ENCODE peak calls at places on chromosomes 11 and 22, in nine cellular contexts. One of them, this sample, is unnamed.

GRCh38 chr11:42906226-42906625 is 405.6 kb upstream of the API5 start:
- DNase-seq in NCI-H1436: no peak
- DNase-seq in left ventricle myocardium inferior: no peak
- DNase-seq in SW480: no peak
- DNase-seq in stimulated activated CD4-positive, alpha-beta T cell treated with anti-CD3 and anti-CD28 coated beads, Interleukin-1b, Interleukin-23, amount 100 ng/mL, for 1 hour: no peak
- DNase-seq in NCI-H774: no peak
- DNase-seq in mesendoderm: no peak
- DNase-seq in left colon: no peak
- DNase-seq in NCI-H1417: no peak
- DNase-seq in this sample: no peak

GRCh38 chr22:22520020-22520656 is at the start of gene ZNF280A:
- DNase-seq in NCI-H1436: no peak
- DNase-seq in left ventricle myocardium inferior: no peak
- DNase-seq in SW480: no peak
- DNase-seq in stimulated activated CD4-positive, alpha-beta T cell treated with anti-CD3 and anti-CD28 coated beads, Interleukin-1b, Interleukin-23, amount 100 ng/mL, for 1 hour: no peak
- DNase-seq in NCI-H774: no peak
- DNase-seq in mesendoderm: peak
- DNase-seq in left colon: no peak
- DNase-seq in NCI-H1417: no peak
- DNase-seq in this sample: no peak

GRCh38 chr22:48441553-48441850 is 1386.2 kb downstream of the BRD1 start:
- DNase-seq in NCI-H1436: no peak
- DNase-seq in left ventricle myocardium inferior: no peak
- DNase-seq in SW480: no peak
- DNase-seq in stimulated activated CD4-positive, alpha-beta T cell treated with anti-CD3 and anti-CD28 coated beads, Interleukin-1b, Interleukin-23, amount 100 ng/mL, for 1 hour: no peak
- DNase-seq in NCI-H774: no peak
- DNase-seq in mesendoderm: no peak
- DNase-seq in left colon: no peak
- DNase-seq in NCI-H1417: no peak
- DNase-seq in this sample: no peak

GRCh38 chr11:46898396-46899095 is 19.8 kb downstream of the LRP4 start:
- DNase-seq in NCI-H1436: no peak
- DNase-seq in left ventricle myocardium inferior: no peak
- DNase-seq in SW480: no peak
- DNase-seq in stimulated activated CD4-positive, alpha-beta T cell treated with anti-CD3 and anti-CD28 coated beads, Interleukin-1b, Interleukin-23, amount 100 ng/mL, for 1 hour: no peak
- DNase-seq in NCI-H774: no peak
- DNase-seq in mesendoderm: no peak
- DNase-seq in left colon: no peak
- DNase-seq in NCI-H1417: peak
- DNase-seq in this sample: no peak

GRCh38 chr11:35210886-35211546 is 72.0 kb downstream of the CD44 start:
- DNase-seq in NCI-H1436: no peak
- DNase-seq in left ventricle myocardium inferior: no peak
- DNase-seq in SW480: no peak
- DNase-seq in stimulated activated CD4-positive, alpha-beta T cell treated with anti-CD3 and anti-CD28 coated beads, Interleukin-1b, Interleukin-23, amount 100 ng/mL, for 1 hour: no peak
- DNase-seq in NCI-H774: no peak
- DNase-seq in mesendoderm: no peak
- DNase-seq in left colon: no peak
- DNase-seq in NCI-H1417: no peak
- DNase-seq in this sample: no peak

GRCh38 chr22:40036591-40037225 is 42.0 kb downstream of the FAM83F start:
- DNase-seq in NCI-H1436: peak
- DNase-seq in left ventricle myocardium inferior: peak
- DNase-seq in SW480: peak
- DNase-seq in stimulated activated CD4-positive, alpha-beta T cell treated with anti-CD3 and anti-CD28 coated beads, Interleukin-1b, Interleukin-23, amount 100 ng/mL, for 1 hour: no peak
- DNase-seq in NCI-H774: peak
- DNase-seq in mesendoderm: peak
- DNase-seq in left colon: peak
- DNase-seq in NCI-H1417: peak
- DNase-seq in this sample: no peak

GRCh38 chr11:69455969-69456368 is 25.5 kb upstream of the LINC01488 start:
- DNase-seq in NCI-H1436: no peak
- DNase-seq in left ventricle myocardium inferior: no peak
- DNase-seq in SW480: no peak
- DNase-seq in stimulated activated CD4-positive, alpha-beta T cell treated with anti-CD3 and anti-CD28 coated beads, Interleukin-1b, Interleukin-23, amount 100 ng/mL, for 1 hour: no peak
- DNase-seq in NCI-H774: no peak
- DNase-seq in mesendoderm: no peak
- DNase-seq in left colon: no peak
- DNase-seq in NCI-H1417: no peak
- DNase-seq in this sample: no peak

GRCh38 chr11:131688056-131688693 is 317.8 kb downstream of the NTM start:
- DNase-seq in NCI-H1436: peak
- DNase-seq in left ventricle myocardium inferior: peak
- DNase-seq in SW480: peak
- DNase-seq in stimulated activated CD4-positive, alpha-beta T cell treated with anti-CD3 and anti-CD28 coated beads, Interleukin-1b, Interleukin-23, amount 100 ng/mL, for 1 hour: no peak
- DNase-seq in NCI-H774: peak
- DNase-seq in mesendoderm: peak
- DNase-seq in left colon: peak
- DNase-seq in NCI-H1417: peak
- DNase-seq in this sample: no peak

GRCh38 chr22:21621891-21622623 is 7.8 kb downstream of the YDJC start:
- DNase-seq in NCI-H1436: no peak
- DNase-seq in left ventricle myocardium inferior: no peak
- DNase-seq in SW480: no peak
- DNase-seq in stimulated activated CD4-positive, alpha-beta T cell treated with anti-CD3 and anti-CD28 coated beads, Interleukin-1b, Interleukin-23, amount 100 ng/mL, for 1 hour: no peak
- DNase-seq in NCI-H774: no peak
- DNase-seq in mesendoderm: no peak
- DNase-seq in left colon: no peak
- DNase-seq in NCI-H1417: no peak
- DNase-seq in this sample: no peak

GRCh38 chr11:59770869-59771268 is 15.7 kb downstream of the STX3 start:
- DNase-seq in NCI-H1436: no peak
- DNase-seq in left ventricle myocardium inferior: no peak
- DNase-seq in SW480: no peak
- DNase-seq in stimulated activated CD4-positive, alpha-beta T cell treated with anti-CD3 and anti-CD28 coated beads, Interleukin-1b, Interleukin-23, amount 100 ng/mL, for 1 hour: no peak
- DNase-seq in NCI-H774: no peak
- DNase-seq in mesendoderm: no peak
- DNase-seq in left colon: no peak
- DNase-seq in NCI-H1417: no peak
- DNase-seq in this sample: no peak

GRCh38 chr22:43777204-43777671 is 34.9 kb downstream of the EFCAB6 start:
- DNase-seq in NCI-H1436: no peak
- DNase-seq in left ventricle myocardium inferior: no peak
- DNase-seq in SW480: no peak
- DNase-seq in stimulated activated CD4-positive, alpha-beta T cell treated with anti-CD3 and anti-CD28 coated beads, Interleukin-1b, Interleukin-23, amount 100 ng/mL, for 1 hour: no peak
- DNase-seq in NCI-H774: no peak
- DNase-seq in mesendoderm: peak
- DNase-seq in left colon: no peak
- DNase-seq in NCI-H1417: no peak
- DNase-seq in this sample: no peak

GRCh38 chr11:36342327-36342726 is 46.2 kb downstream of the PRR5L start:
- DNase-seq in NCI-H1436: no peak
- DNase-seq in left ventricle myocardium inferior: no peak
- DNase-seq in SW480: no peak
- DNase-seq in stimulated activated CD4-positive, alpha-beta T cell treated with anti-CD3 and anti-CD28 coated beads, Interleukin-1b, Interleukin-23, amount 100 ng/mL, for 1 hour: no peak
- DNase-seq in NCI-H774: no peak
- DNase-seq in mesendoderm: peak
- DNase-seq in left colon: no peak
- DNase-seq in NCI-H1417: no peak
- DNase-seq in this sample: no peak

GRCh38 chr11:86610559-86611341 is 61.7 kb downstream of the ME3 start:
- DNase-seq in NCI-H1436: no peak
- DNase-seq in left ventricle myocardium inferior: no peak
- DNase-seq in SW480: no peak
- DNase-seq in stimulated activated CD4-positive, alpha-beta T cell treated with anti-CD3 and anti-CD28 coated beads, Interleukin-1b, Interleukin-23, amount 100 ng/mL, for 1 hour: no peak
- DNase-seq in NCI-H774: no peak
- DNase-seq in mesendoderm: peak
- DNase-seq in left colon: no peak
- DNase-seq in NCI-H1417: no peak
- DNase-seq in this sample: no peak

GRCh38 chr11:59138643-59139042 is 4.0 kb upstream of the FAM111A start:
- DNase-seq in NCI-H1436: no peak
- DNase-seq in left ventricle myocardium inferior: no peak
- DNase-seq in SW480: no peak
- DNase-seq in stimulated activated CD4-positive, alpha-beta T cell treated with anti-CD3 and anti-CD28 coated beads, Interleukin-1b, Interleukin-23, amount 100 ng/mL, for 1 hour: no peak
- DNase-seq in NCI-H774: no peak
- DNase-seq in mesendoderm: no peak
- DNase-seq in left colon: no peak
- DNase-seq in NCI-H1417: no peak
- DNase-seq in this sample: no peak

GRCh38 chr22:47175151-47175760 is 412.8 kb downstream of the TBC1D22A start:
- DNase-seq in NCI-H1436: no peak
- DNase-seq in left ventricle myocardium inferior: no peak
- DNase-seq in SW480: no peak
- DNase-seq in stimulated activated CD4-positive, alpha-beta T cell treated with anti-CD3 and anti-CD28 coated beads, Interleukin-1b, Interleukin-23, amount 100 ng/mL, for 1 hour: no peak
- DNase-seq in NCI-H774: no peak
- DNase-seq in mesendoderm: no peak
- DNase-seq in left colon: peak
- DNase-seq in NCI-H1417: no peak
- DNase-seq in this sample: no peak

GRCh38 chr11:28350216-28350615 is 242.0 kb downstream of the METTL15 start:
- DNase-seq in NCI-H1436: no peak
- DNase-seq in left ventricle myocardium inferior: no peak
- DNase-seq in SW480: no peak
- DNase-seq in stimulated activated CD4-positive, alpha-beta T cell treated with anti-CD3 and anti-CD28 coated beads, Interleukin-1b, Interleukin-23, amount 100 ng/mL, for 1 hour: no peak
- DNase-seq in NCI-H774: no peak
- DNase-seq in mesendoderm: no peak
- DNase-seq in left colon: no peak
- DNase-seq in NCI-H1417: no peak
- DNase-seq in this sample: no peak

GRCh38 chr22:36546932-36547331 is 18.0 kb upstream of the EIF3D start:
- DNase-seq in NCI-H1436: no peak
- DNase-seq in left ventricle myocardium inferior: no peak
- DNase-seq in SW480: no peak
- DNase-seq in stimulated activated CD4-positive, alpha-beta T cell treated with anti-CD3 and anti-CD28 coated beads, Interleukin-1b, Interleukin-23, amount 100 ng/mL, for 1 hour: no peak
- DNase-seq in NCI-H774: no peak
- DNase-seq in mesendoderm: peak
- DNase-seq in left colon: no peak
- DNase-seq in NCI-H1417: no peak
- DNase-seq in this sample: no peak

GRCh38 chr11:78991681-78992080 is 417.0 kb upstream of the NARS2 start:
- DNase-seq in NCI-H1436: no peak
- DNase-seq in left ventricle myocardium inferior: no peak
- DNase-seq in SW480: no peak
- DNase-seq in stimulated activated CD4-positive, alpha-beta T cell treated with anti-CD3 and anti-CD28 coated beads, Interleukin-1b, Interleukin-23, amount 100 ng/mL, for 1 hour: no peak
- DNase-seq in NCI-H774: no peak
- DNase-seq in mesendoderm: no peak
- DNase-seq in left colon: no peak
- DNase-seq in NCI-H1417: peak
- DNase-seq in this sample: no peak

GRCh38 chr22:40178417-40179409 is 988 bp downstream of the TNRC6B start:
- DNase-seq in NCI-H1436: no peak
- DNase-seq in left ventricle myocardium inferior: peak
- DNase-seq in SW480: peak
- DNase-seq in stimulated activated CD4-positive, alpha-beta T cell treated with anti-CD3 and anti-CD28 coated beads, Interleukin-1b, Interleukin-23, amount 100 ng/mL, for 1 hour: no peak
- DNase-seq in NCI-H774: no peak
- DNase-seq in mesendoderm: peak
- DNase-seq in left colon: peak
- DNase-seq in NCI-H1417: peak
- DNase-seq in this sample: no peak

GRCh38 chr22:23243859-23244689 is 63.8 kb downstream of the BCR start:
- DNase-seq in NCI-H1436: no peak
- DNase-seq in left ventricle myocardium inferior: no peak
- DNase-seq in SW480: no peak
- DNase-seq in stimulated activated CD4-positive, alpha-beta T cell treated with anti-CD3 and anti-CD28 coated beads, Interleukin-1b, Interleukin-23, amount 100 ng/mL, for 1 hour: no peak
- DNase-seq in NCI-H774: no peak
- DNase-seq in mesendoderm: no peak
- DNase-seq in left colon: no peak
- DNase-seq in NCI-H1417: no peak
- DNase-seq in this sample: no peak

GRCh38 chr22:24097961-24098391 is 83.3 kb upstream of the SUSD2 start:
- DNase-seq in NCI-H1436: no peak
- DNase-seq in left ventricle myocardium inferior: no peak
- DNase-seq in SW480: no peak
- DNase-seq in stimulated activated CD4-positive, alpha-beta T cell treated with anti-CD3 and anti-CD28 coated beads, Interleukin-1b, Interleukin-23, amount 100 ng/mL, for 1 hour: no peak
- DNase-seq in NCI-H774: no peak
- DNase-seq in mesendoderm: no peak
- DNase-seq in left colon: no peak
- DNase-seq in NCI-H1417: no peak
- DNase-seq in this sample: peak